ENCODE peak calls at places on chromosomes 3 and 15, in ten cellular contexts. One of them, this sample, is unnamed.

GRCh38 chr15:39588531-39589192 is 7.8 kb downstream of the THBS1 start:
- DNase-seq in IMR-90: peak
- DNase-seq in hypothalamus: no peak
- DNase-seq in astrocyte of the hippocampus: peak
- DNase-seq in stimulated activated CD4-positive, alpha-beta T cell treated with anti-CD3 and anti-CD28 coated beads, Interleukin-4, amount 100 ng/mL, for 4 hours: no peak
- DNase-seq in NCI-H2081: no peak
- DNase-seq in activated CD8-positive, alpha-beta memory T cell treated with anti-CD3 and anti-CD28 coated beads for 24 hours: no peak
- DNase-seq in brain microvascular endothelial cell: no peak
- DNase-seq in stimulated activated CD8-positive, alpha-beta memory T cell treated with anti-CD3 and anti-CD28 coated beads, Interleukin-15, amount 100 ng/mL, for 24 hours: no peak
- DNase-seq in NCI-H748 treated with DMSO at 0.1 percent for 48 hours: no peak
- DNase-seq in this sample: no peak

GRCh38 chr3:43327184-43327950 is 41.0 kb downstream of the SNRK start:
- DNase-seq in NCI-H748 treated with DMSO at 0.1 percent for 48 hours: no peak
- DNase-seq in stimulated activated CD8-positive, alpha-beta memory T cell treated with anti-CD3 and anti-CD28 coated beads, Interleukin-15, amount 100 ng/mL, for 24 hours: no peak
- DNase-seq in activated CD8-positive, alpha-beta memory T cell treated with anti-CD3 and anti-CD28 coated beads for 24 hours: no peak
- DNase-seq in hypothalamus: no peak
- DNase-seq in astrocyte of the hippocampus: no peak
- DNase-seq in brain microvascular endothelial cell: no peak
- DNase-seq in NCI-H2081: no peak
- DNase-seq in stimulated activated CD4-positive, alpha-beta T cell treated with anti-CD3 and anti-CD28 coated beads, Interleukin-4, amount 100 ng/mL, for 4 hours: no peak
- DNase-seq in IMR-90: no peak
- DNase-seq in this sample: no peak

GRCh38 chr15:98226578-98226977 is 266.1 kb downstream of the ARRDC4 start:
- DNase-seq in stimulated activated CD8-positive, alpha-beta memory T cell treated with anti-CD3 and anti-CD28 coated beads, Interleukin-15, amount 100 ng/mL, for 24 hours: no peak
- DNase-seq in NCI-H748 treated with DMSO at 0.1 percent for 48 hours: no peak
- DNase-seq in stimulated activated CD4-positive, alpha-beta T cell treated with anti-CD3 and anti-CD28 coated beads, Interleukin-4, amount 100 ng/mL, for 4 hours: no peak
- DNase-seq in IMR-90: no peak
- DNase-seq in astrocyte of the hippocampus: no peak
- DNase-seq in hypothalamus: no peak
- DNase-seq in brain microvascular endothelial cell: no peak
- DNase-seq in NCI-H2081: no peak
- DNase-seq in activated CD8-positive, alpha-beta memory T cell treated with anti-CD3 and anti-CD28 coated beads for 24 hours: no peak
- DNase-seq in this sample: no peak

GRCh38 chr15:62719316-62719715 is 323.2 kb upstream of the TPM1 start:
- DNase-seq in stimulated activated CD4-positive, alpha-beta T cell treated with anti-CD3 and anti-CD28 coated beads, Interleukin-4, amount 100 ng/mL, for 4 hours: no peak
- DNase-seq in activated CD8-positive, alpha-beta memory T cell treated with anti-CD3 and anti-CD28 coated beads for 24 hours: no peak
- DNase-seq in stimulated activated CD8-positive, alpha-beta memory T cell treated with anti-CD3 and anti-CD28 coated beads, Interleukin-15, amount 100 ng/mL, for 24 hours: no peak
- DNase-seq in hypothalamus: no peak
- DNase-seq in brain microvascular endothelial cell: peak
- DNase-seq in astrocyte of the hippocampus: no peak
- DNase-seq in NCI-H2081: no peak
- DNase-seq in IMR-90: peak
- DNase-seq in NCI-H748 treated with DMSO at 0.1 percent for 48 hours: no peak
- DNase-seq in this sample: no peak

GRCh38 chr3:133448478-133449122 is 48.7 kb downstream of the BFSP2 start:
- DNase-seq in stimulated activated CD4-positive, alpha-beta T cell treated with anti-CD3 and anti-CD28 coated beads, Interleukin-4, amount 100 ng/mL, for 4 hours: peak
- DNase-seq in stimulated activated CD8-positive, alpha-beta memory T cell treated with anti-CD3 and anti-CD28 coated beads, Interleukin-15, amount 100 ng/mL, for 24 hours: no peak
- DNase-seq in activated CD8-positive, alpha-beta memory T cell treated with anti-CD3 and anti-CD28 coated beads for 24 hours: peak
- DNase-seq in NCI-H748 treated with DMSO at 0.1 percent for 48 hours: no peak
- DNase-seq in NCI-H2081: no peak
- DNase-seq in hypothalamus: no peak
- DNase-seq in brain microvascular endothelial cell: no peak
- DNase-seq in IMR-90: no peak
- DNase-seq in astrocyte of the hippocampus: no peak
- DNase-seq in this sample: no peak

GRCh38 chr15:43294091-43294706 is 27.5 kb upstream of the TGM5 start:
- DNase-seq in activated CD8-positive, alpha-beta memory T cell treated with anti-CD3 and anti-CD28 coated beads for 24 hours: no peak
- DNase-seq in NCI-H748 treated with DMSO at 0.1 percent for 48 hours: no peak
- DNase-seq in hypothalamus: no peak
- DNase-seq in stimulated activated CD8-positive, alpha-beta memory T cell treated with anti-CD3 and anti-CD28 coated beads, Interleukin-15, amount 100 ng/mL, for 24 hours: no peak
- DNase-seq in IMR-90: no peak
- DNase-seq in stimulated activated CD4-positive, alpha-beta T cell treated with anti-CD3 and anti-CD28 coated beads, Interleukin-4, amount 100 ng/mL, for 4 hours: no peak
- DNase-seq in brain microvascular endothelial cell: no peak
- DNase-seq in NCI-H2081: no peak
- DNase-seq in astrocyte of the hippocampus: no peak
- DNase-seq in this sample: no peak

GRCh38 chr3:13972679-13973379 is 93.0 kb upstream of the WNT7A start:
- DNase-seq in NCI-H2081: no peak
- DNase-seq in NCI-H748 treated with DMSO at 0.1 percent for 48 hours: no peak
- DNase-seq in IMR-90: no peak
- DNase-seq in stimulated activated CD8-positive, alpha-beta memory T cell treated with anti-CD3 and anti-CD28 coated beads, Interleukin-15, amount 100 ng/mL, for 24 hours: no peak
- DNase-seq in activated CD8-positive, alpha-beta memory T cell treated with anti-CD3 and anti-CD28 coated beads for 24 hours: no peak
- DNase-seq in hypothalamus: no peak
- DNase-seq in astrocyte of the hippocampus: no peak
- DNase-seq in brain microvascular endothelial cell: no peak
- DNase-seq in stimulated activated CD4-positive, alpha-beta T cell treated with anti-CD3 and anti-CD28 coated beads, Interleukin-4, amount 100 ng/mL, for 4 hours: no peak
- DNase-seq in this sample: no peak

GRCh38 chr3:88618121-88618645 is 468.4 kb downstream of the C3orf38 start:
- DNase-seq in brain microvascular endothelial cell: no peak
- DNase-seq in activated CD8-positive, alpha-beta memory T cell treated with anti-CD3 and anti-CD28 coated beads for 24 hours: no peak
- DNase-seq in NCI-H748 treated with DMSO at 0.1 percent for 48 hours: no peak
- DNase-seq in IMR-90: no peak
- DNase-seq in hypothalamus: no peak
- DNase-seq in stimulated activated CD8-positive, alpha-beta memory T cell treated with anti-CD3 and anti-CD28 coated beads, Interleukin-15, amount 100 ng/mL, for 24 hours: no peak
- DNase-seq in astrocyte of the hippocampus: no peak
- DNase-seq in NCI-H2081: no peak
- DNase-seq in stimulated activated CD4-positive, alpha-beta T cell treated with anti-CD3 and anti-CD28 coated beads, Interleukin-4, amount 100 ng/mL, for 4 hours: no peak
- DNase-seq in this sample: no peak

GRCh38 chr15:23616536-23616935 is 31.1 kb downstream of the MAGEL2 start:
- DNase-seq in stimulated activated CD8-positive, alpha-beta memory T cell treated with anti-CD3 and anti-CD28 coated beads, Interleukin-15, amount 100 ng/mL, for 24 hours: no peak
- DNase-seq in NCI-H748 treated with DMSO at 0.1 percent for 48 hours: no peak
- DNase-seq in hypothalamus: no peak
- DNase-seq in stimulated activated CD4-positive, alpha-beta T cell treated with anti-CD3 and anti-CD28 coated beads, Interleukin-4, amount 100 ng/mL, for 4 hours: no peak
- DNase-seq in activated CD8-positive, alpha-beta memory T cell treated with anti-CD3 and anti-CD28 coated beads for 24 hours: no peak
- DNase-seq in astrocyte of the hippocampus: no peak
- DNase-seq in NCI-H2081: no peak
- DNase-seq in IMR-90: no peak
- DNase-seq in brain microvascular endothelial cell: no peak
- DNase-seq in this sample: no peak

GRCh38 chr3:14295777-14296176 is 106.6 kb upstream of the SLC6A6 start:
- DNase-seq in hypothalamus: no peak
- DNase-seq in astrocyte of the hippocampus: no peak
- DNase-seq in brain microvascular endothelial cell: no peak
- DNase-seq in NCI-H2081: no peak
- DNase-seq in stimulated activated CD4-positive, alpha-beta T cell treated with anti-CD3 and anti-CD28 coated beads, Interleukin-4, amount 100 ng/mL, for 4 hours: no peak
- DNase-seq in IMR-90: peak
- DNase-seq in stimulated activated CD8-positive, alpha-beta memory T cell treated with anti-CD3 and anti-CD28 coated beads, Interleukin-15, amount 100 ng/mL, for 24 hours: no peak
- DNase-seq in NCI-H748 treated with DMSO at 0.1 percent for 48 hours: no peak
- DNase-seq in activated CD8-positive, alpha-beta memory T cell treated with anti-CD3 and anti-CD28 coated beads for 24 hours: no peak
- DNase-seq in this sample: no peak

GRCh38 chr15:76073554-76073953 is 13.8 kb downstream of the TMEM266 start:
- DNase-seq in IMR-90: no peak
- DNase-seq in NCI-H2081: peak
- DNase-seq in stimulated activated CD8-positive, alpha-beta memory T cell treated with anti-CD3 and anti-CD28 coated beads, Interleukin-15, amount 100 ng/mL, for 24 hours: no peak
- DNase-seq in brain microvascular endothelial cell: no peak
- DNase-seq in hypothalamus: no peak
- DNase-seq in stimulated activated CD4-positive, alpha-beta T cell treated with anti-CD3 and anti-CD28 coated beads, Interleukin-4, amount 100 ng/mL, for 4 hours: no peak
- DNase-seq in NCI-H748 treated with DMSO at 0.1 percent for 48 hours: no peak
- DNase-seq in astrocyte of the hippocampus: peak
- DNase-seq in activated CD8-positive, alpha-beta memory T cell treated with anti-CD3 and anti-CD28 coated beads for 24 hours: no peak
- DNase-seq in this sample: no peak

This sample was measured in head of caudate nucleus.